ENCODE peak calls at places on chromosomes 7 and 10, in eight cellular contexts. W, B, Z, J, R, M, F and P are unnamed samples.

GRCh38 chr7:24877790-24878311 is 102.1 kb downstream of the OSBPL3 start:
- DNase-seq in F (no peak), B (no peak), J (no peak), M (peak; percentile 42), Z (peak; percentile 64), R (peak; percentile 57), W (no peak), P (no peak)

GRCh38 chr7:483656-484364 is 35.8 kb downstream of the PDGFA start:
- DNase-seq in J (no peak), R (no peak), M (no peak), F (no peak), W (no peak), B (no peak), Z (no peak), P (no peak)

GRCh38 chr7:158695726-158696452 is 8.7 kb downstream of the NCAPG2 start:
- DNase-seq in Z (no peak), B (peak; percentile 62), R (peak; percentile 80), J (peak; percentile 58), M (peak; percentile 77), W (peak; percentile 92), F (peak; percentile 53), P (peak; percentile 65)

GRCh38 chr7:152571031-152571430 is 104.9 kb downstream of the XRCC2 start:
- DNase-seq in J (no peak), Z (no peak), W (peak; percentile 30), B (no peak), M (no peak), R (no peak), F (no peak), P (no peak)

GRCh38 chr7:30473903-30474302 is 4.7 kb downstream of the NOD1 start:
- DNase-seq in B (no peak), R (no peak), Z (no peak), F (no peak), W (no peak), J (no peak), M (no peak), P (no peak)

GRCh38 chr10:131683281-131683861 is 217.4 kb upstream of the PPP2R2D start:
- DNase-seq in R (no peak), W (no peak), M (no peak), F (no peak), B (no peak), Z (no peak), J (no peak), P (no peak)

GRCh38 chr7:148963583-148964509 is 64.5 kb downstream of the PDIA4 start:
- DNase-seq in M (no peak), Z (no peak), B (peak; percentile 32), W (peak; percentile 35), F (no peak), J (no peak), R (peak; percentile 23), P (no peak)

GRCh38 chr10:90779573-90779972 is 78.3 kb downstream of the HTR7 start:
- DNase-seq in J (no peak), F (no peak), Z (no peak), W (no peak), M (peak; percentile 6), B (no peak), R (no peak), P (peak; percentile 46)

GRCh38 chr7:123366991-123367390 is 167.2 kb upstream of the SLC13A1 start:
- DNase-seq in M (no peak), W (no peak), J (no peak), Z (no peak), F (no peak), R (no peak), B (no peak), P (no peak)

GRCh38 chr7:24668922-24669635 is 88.2 kb downstream of the GSDME start:
- DNase-seq in M (peak; percentile 38), W (peak; percentile 29), Z (no peak), B (no peak), J (no peak), R (no peak), F (no peak), P (peak; percentile 63)

GRCh38 chr7:105352922-105353668 is 35.6 kb downstream of the SRPK2 start:
- DNase-seq in F (no peak), J (no peak), Z (no peak), M (peak; percentile 28), R (no peak), B (no peak), W (no peak), P (no peak)

GRCh38 chr10:44965651-44966097 is 6.1 kb downstream of the RASSF4 start:
- DNase-seq in B (no peak), R (no peak), J (no peak), M (no peak), W (no peak), Z (no peak), F (no peak), P (no peak)

GRCh38 chr7:50119815-50120637 is 27.0 kb upstream of the ZPBP start:
- DNase-seq in M (no peak), F (peak; percentile 15), Z (no peak), J (peak; percentile 26), B (no peak), R (no peak), W (no peak), P (no peak)

GRCh38 chr10:67836491-67836890 is 1.5 kb downstream of the DNAJC12 start:
- DNase-seq in Z (no peak), W (no peak), M (no peak), F (no peak), J (no peak), R (no peak), B (no peak), P (no peak)

GRCh38 chr10:67834375-67834774 is 3.6 kb downstream of the DNAJC12 start:
- DNase-seq in W (no peak), R (no peak), M (no peak), F (no peak), Z (no peak), J (no peak), B (no peak), P (no peak)

GRCh38 chr10:67839957-67840356 is 2.0 kb upstream of the DNAJC12 start:
- DNase-seq in M (peak; percentile 31), Z (no peak), W (peak; percentile 22), F (no peak), J (no peak), R (no peak), B (no peak), P (peak; percentile 67)

GRCh38 chr10:67836972-67837371 is 1.0 kb downstream of the DNAJC12 start:
- DNase-seq in W (no peak), B (no peak), R (no peak), F (no peak), M (no peak), Z (no peak), J (no peak), P (no peak)

DNA sequence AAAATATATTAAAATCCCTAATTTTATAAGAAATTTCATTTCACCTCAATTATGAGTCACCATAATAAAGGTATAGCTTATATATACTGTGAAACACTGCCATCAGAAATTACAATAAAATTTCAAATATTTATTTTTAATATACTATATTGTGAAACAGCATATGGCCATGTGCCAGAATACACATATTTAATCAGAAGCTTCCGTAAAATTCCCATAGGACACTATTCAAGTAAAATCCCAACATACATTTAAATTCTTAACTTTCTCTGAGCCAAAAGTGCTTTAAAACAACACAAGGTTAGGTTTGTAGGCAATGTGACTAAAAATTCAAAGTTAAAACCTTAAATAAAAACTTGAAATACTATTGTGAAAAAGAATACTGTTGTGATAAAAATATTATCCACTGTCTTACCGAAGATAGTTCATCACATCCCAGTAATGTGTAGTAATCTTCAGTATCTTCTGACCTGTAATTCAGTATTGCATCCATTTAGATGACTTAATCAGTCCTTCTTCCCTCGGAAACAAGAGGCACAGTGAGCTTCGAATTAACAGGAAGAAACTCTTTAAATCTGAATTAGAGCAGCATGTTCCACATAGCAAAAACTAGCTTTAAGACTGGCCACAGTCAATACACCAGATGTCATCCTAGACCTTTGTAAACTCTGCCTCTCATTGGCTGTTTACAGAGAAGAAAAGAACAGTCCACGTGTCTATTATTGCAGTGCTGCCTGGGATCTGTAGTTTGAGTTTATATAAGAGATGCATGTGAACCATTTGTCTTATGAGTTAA is at the start of gene DNAJC12:
- DNase-seq in M (peak; percentile 82), Z (peak; percentile 55), B (no peak), W (peak; percentile 85), F (no peak), R (peak; percentile 62), J (peak; percentile 5), P (no peak)
- H3K4me3 ChIP-seq in M (peak within 1 kb of the TSS; percentile 17), Z (peak within 1 kb of the TSS; percentile 85), B (peak within 1 kb of the TSS; percentile 33), W (peak within 1 kb of the TSS; percentile 11), F (no peak within 1 kb of the TSS), R (peak within 1 kb of the TSS; percentile 42), J (no peak within 1 kb of the TSS), P (no peak within 1 kb of the TSS)

DNA sequence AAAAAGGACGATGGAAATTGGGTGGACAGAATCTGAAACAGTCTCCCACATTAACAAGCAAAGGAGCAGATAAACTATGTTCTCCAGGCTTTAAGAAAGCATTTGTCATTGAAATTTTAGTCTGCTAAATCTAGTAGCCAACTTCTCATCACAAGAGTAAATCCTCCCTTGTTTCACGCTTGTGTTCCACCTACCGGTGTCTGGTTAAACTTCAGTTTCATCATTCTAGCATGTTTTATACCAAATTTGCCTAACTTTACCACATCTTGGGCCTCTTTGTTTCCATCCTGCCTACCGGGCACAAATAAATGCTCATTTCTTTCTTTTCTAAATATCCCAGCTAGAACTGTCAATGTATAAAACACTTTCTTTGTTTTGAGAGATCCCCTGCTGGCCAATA is 5.8 kb downstream of the LIPA start:
- DNase-seq in Z (no peak), F (no peak), M (no peak), B (no peak), J (no peak), R (no peak), W (no peak), P (no peak)
- H3K4me3 ChIP-seq in Z (no peak overlapping the region), F (no peak overlapping the region), M (no peak overlapping the region), B (no peak overlapping the region), J (no peak overlapping the region), R (no peak overlapping the region), W (no peak overlapping the region), P (no peak overlapping the region)

DNA sequence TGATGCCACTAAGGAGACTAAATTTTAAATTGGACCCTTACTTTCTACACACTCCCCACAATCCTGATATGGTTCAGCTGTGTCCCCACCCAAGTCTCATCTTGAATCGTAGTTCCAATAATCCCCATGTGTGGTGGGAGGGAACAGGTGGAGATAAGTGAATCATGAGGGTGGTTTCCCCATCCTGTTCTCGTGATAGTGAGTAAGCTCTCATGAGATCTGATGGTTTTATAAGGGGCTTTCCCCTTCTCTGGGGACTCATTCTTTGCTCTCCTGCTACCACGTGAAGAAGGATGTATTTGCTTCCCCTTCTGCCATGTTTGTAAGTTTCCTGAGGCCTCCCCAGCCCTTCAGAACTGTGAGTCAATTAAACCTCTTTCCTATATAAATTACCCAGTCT is 18.4 kb upstream of the BET1 start:
- DNase-seq in F (no peak), R (no peak), Z (no peak), J (no peak), W (no peak), M (peak; percentile 53), B (no peak), P (peak; percentile 31)
- H3K4me3 ChIP-seq in F (no peak overlapping the region), R (no peak overlapping the region), Z (no peak overlapping the region), J (no peak overlapping the region), W (no peak overlapping the region), M (no peak overlapping the region), B (no peak overlapping the region), P (no peak overlapping the region)

DNA sequence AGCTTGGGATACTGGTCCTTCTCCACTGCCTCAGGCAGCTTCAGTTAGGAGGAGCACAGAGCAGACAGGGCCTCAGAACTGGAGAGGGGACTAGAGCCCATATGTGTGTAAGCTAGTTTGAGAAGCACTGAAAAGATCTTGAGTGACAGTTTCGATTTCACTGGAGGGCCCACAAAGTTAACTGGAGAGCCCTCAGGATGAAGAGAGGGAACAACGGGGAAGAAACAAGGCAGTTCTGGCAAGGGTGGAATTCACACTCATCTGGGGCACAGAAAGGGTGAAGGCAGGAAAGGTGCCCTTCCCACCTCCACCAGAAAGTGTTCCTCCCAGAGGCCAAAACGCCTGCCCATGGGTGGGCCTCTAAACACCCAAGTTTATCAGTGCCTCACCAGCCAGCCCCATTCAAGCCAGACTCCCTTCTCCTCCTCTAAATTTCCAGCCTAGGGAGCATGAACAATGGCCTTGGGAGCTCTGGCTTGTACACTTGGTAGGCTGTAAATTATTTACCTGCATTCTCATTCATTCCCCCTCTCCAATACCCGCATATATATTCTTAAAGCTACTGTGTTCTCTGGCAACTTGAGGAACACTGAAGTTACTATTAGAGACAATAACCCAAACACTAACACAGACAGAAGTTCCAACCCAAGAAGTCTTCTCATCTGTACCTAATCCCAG is 3.4 kb downstream of the WDR91 start:
- DNase-seq in J (no peak), W (no peak), R (no peak), B (no peak), M (no peak), F (no peak), Z (no peak), P (no peak)
- H3K4me3 ChIP-seq in J (no peak overlapping the region), W (no peak overlapping the region), R (no peak overlapping the region), B (no peak overlapping the region), M (no peak overlapping the region), F (no peak overlapping the region), Z (no peak overlapping the region), P (no peak overlapping the region)